ENCODE peak calls at places on chromosomes 16 and 17, in ten cellular contexts. One of them, this sample, is unnamed.

GRCh38 chr17:55774834-55775233 is 24.0 kb downstream of the PCTP start:
- DNase-seq in GOT3: no peak
- DNase-seq in astrocyte of the spinal cord: no peak
- DNase-seq in AG10803: no peak
- DNase-seq in NCI-H69: peak; percentile 97
- DNase-seq in HEK293T: no peak
- DNase-seq in activated CD8-positive, alpha-beta T cell treated with anti-CD3 and anti-CD28 coated beads, Interleukin-2, amount 10 ng/mL, durations not matched to agents 7 days and 5 days: no peak
- DNase-seq in mucosa of gallbladder: no peak
- DNase-seq in activated naive CD8-positive, alpha-beta T cell treated with anti-CD3 and anti-CD28 coated beads for 36 hours: no peak
- DNase-seq in EH: no peak
- DNase-seq in this sample: no peak

GRCh38 chr16:53219795-53220194 is 165.0 kb downstream of the CHD9 start:
- DNase-seq in EH: peak; percentile 67
- DNase-seq in activated naive CD8-positive, alpha-beta T cell treated with anti-CD3 and anti-CD28 coated beads for 36 hours: no peak
- DNase-seq in mucosa of gallbladder: no peak
- DNase-seq in activated CD8-positive, alpha-beta T cell treated with anti-CD3 and anti-CD28 coated beads, Interleukin-2, amount 10 ng/mL, durations not matched to agents 7 days and 5 days: no peak
- DNase-seq in GOT3: no peak
- DNase-seq in NCI-H69: no peak
- DNase-seq in astrocyte of the spinal cord: peak; percentile 37
- DNase-seq in AG10803: no peak
- DNase-seq in HEK293T: no peak
- DNase-seq in this sample: peak; percentile 7

GRCh38 chr16:72434159-72434558 is 262.2 kb upstream of the PMFBP1 start:
- DNase-seq in astrocyte of the spinal cord: peak; percentile 54
- DNase-seq in activated CD8-positive, alpha-beta T cell treated with anti-CD3 and anti-CD28 coated beads, Interleukin-2, amount 10 ng/mL, durations not matched to agents 7 days and 5 days: no peak
- DNase-seq in AG10803: peak; percentile 39
- DNase-seq in mucosa of gallbladder: no peak
- DNase-seq in NCI-H69: no peak
- DNase-seq in HEK293T: no peak
- DNase-seq in activated naive CD8-positive, alpha-beta T cell treated with anti-CD3 and anti-CD28 coated beads for 36 hours: no peak
- DNase-seq in EH: peak; percentile 36
- DNase-seq in GOT3: no peak
- DNase-seq in this sample: peak; percentile 4

GRCh38 chr17:34683390-34683789 is 104.0 kb downstream of the TMEM132E start:
- DNase-seq in NCI-H69: peak; percentile 29
- DNase-seq in activated naive CD8-positive, alpha-beta T cell treated with anti-CD3 and anti-CD28 coated beads for 36 hours: no peak
- DNase-seq in AG10803: no peak
- DNase-seq in activated CD8-positive, alpha-beta T cell treated with anti-CD3 and anti-CD28 coated beads, Interleukin-2, amount 10 ng/mL, durations not matched to agents 7 days and 5 days: no peak
- DNase-seq in HEK293T: no peak
- DNase-seq in EH: no peak
- DNase-seq in mucosa of gallbladder: no peak
- DNase-seq in astrocyte of the spinal cord: no peak
- DNase-seq in GOT3: no peak
- DNase-seq in this sample: no peak

GRCh38 chr16:88438084-88438870 is 14.8 kb upstream of the ZFPM1 start:
- DNase-seq in GOT3: no peak
- DNase-seq in activated naive CD8-positive, alpha-beta T cell treated with anti-CD3 and anti-CD28 coated beads for 36 hours: no peak
- DNase-seq in AG10803: no peak
- DNase-seq in astrocyte of the spinal cord: no peak
- DNase-seq in EH: no peak
- DNase-seq in NCI-H69: no peak
- DNase-seq in mucosa of gallbladder: no peak
- DNase-seq in activated CD8-positive, alpha-beta T cell treated with anti-CD3 and anti-CD28 coated beads, Interleukin-2, amount 10 ng/mL, durations not matched to agents 7 days and 5 days: no peak
- DNase-seq in HEK293T: no peak
- DNase-seq in this sample: no peak

GRCh38 chr17:62778990-62779681 is 29.0 kb downstream of the MARCHF10 start:
- DNase-seq in GOT3: no peak
- DNase-seq in HEK293T: no peak
- DNase-seq in activated CD8-positive, alpha-beta T cell treated with anti-CD3 and anti-CD28 coated beads, Interleukin-2, amount 10 ng/mL, durations not matched to agents 7 days and 5 days: no peak
- DNase-seq in astrocyte of the spinal cord: peak; percentile 96
- DNase-seq in NCI-H69: peak; percentile 95
- DNase-seq in EH: peak; percentile 96
- DNase-seq in AG10803: peak; percentile 96
- DNase-seq in mucosa of gallbladder: peak; percentile 69
- DNase-seq in activated naive CD8-positive, alpha-beta T cell treated with anti-CD3 and anti-CD28 coated beads for 36 hours: no peak
- DNase-seq in this sample: peak; percentile 86

GRCh38 chr17:39739885-39740356 is 2.2 kb downstream of the GRB7 start:
- DNase-seq in activated CD8-positive, alpha-beta T cell treated with anti-CD3 and anti-CD28 coated beads, Interleukin-2, amount 10 ng/mL, durations not matched to agents 7 days and 5 days: no peak
- DNase-seq in NCI-H69: peak; percentile 52
- DNase-seq in activated naive CD8-positive, alpha-beta T cell treated with anti-CD3 and anti-CD28 coated beads for 36 hours: no peak
- DNase-seq in mucosa of gallbladder: no peak
- DNase-seq in EH: no peak
- DNase-seq in HEK293T: no peak
- DNase-seq in GOT3: no peak
- DNase-seq in AG10803: no peak
- DNase-seq in astrocyte of the spinal cord: no peak
- DNase-seq in this sample: no peak

GRCh38 chr16:64416232-64417010 is 705.4 kb downstream of the CDH11 start:
- DNase-seq in HEK293T: no peak
- DNase-seq in mucosa of gallbladder: no peak
- DNase-seq in astrocyte of the spinal cord: peak; percentile 85
- DNase-seq in activated naive CD8-positive, alpha-beta T cell treated with anti-CD3 and anti-CD28 coated beads for 36 hours: no peak
- DNase-seq in activated CD8-positive, alpha-beta T cell treated with anti-CD3 and anti-CD28 coated beads, Interleukin-2, amount 10 ng/mL, durations not matched to agents 7 days and 5 days: no peak
- DNase-seq in GOT3: no peak
- DNase-seq in AG10803: peak; percentile 91
- DNase-seq in EH: peak; percentile 77
- DNase-seq in NCI-H69: peak; percentile 34
- DNase-seq in this sample: no peak

GRCh38 chr16:23155445-23156049 is 6.3 kb upstream of the USP31 start:
- DNase-seq in HEK293T: peak; percentile 36
- DNase-seq in mucosa of gallbladder: no peak
- DNase-seq in NCI-H69: peak; percentile 35
- DNase-seq in activated naive CD8-positive, alpha-beta T cell treated with anti-CD3 and anti-CD28 coated beads for 36 hours: no peak
- DNase-seq in activated CD8-positive, alpha-beta T cell treated with anti-CD3 and anti-CD28 coated beads, Interleukin-2, amount 10 ng/mL, durations not matched to agents 7 days and 5 days: peak; percentile 12
- DNase-seq in astrocyte of the spinal cord: no peak
- DNase-seq in EH: peak; percentile 14
- DNase-seq in GOT3: no peak
- DNase-seq in AG10803: peak; percentile 10
- DNase-seq in this sample: no peak

GRCh38 chr16:20960899-20961298 is 60.3 kb downstream of the LYRM1 start:
- DNase-seq in NCI-H69: no peak
- DNase-seq in activated CD8-positive, alpha-beta T cell treated with anti-CD3 and anti-CD28 coated beads, Interleukin-2, amount 10 ng/mL, durations not matched to agents 7 days and 5 days: no peak
- DNase-seq in AG10803: no peak
- DNase-seq in mucosa of gallbladder: no peak
- DNase-seq in EH: no peak
- DNase-seq in astrocyte of the spinal cord: no peak
- DNase-seq in GOT3: no peak
- DNase-seq in activated naive CD8-positive, alpha-beta T cell treated with anti-CD3 and anti-CD28 coated beads for 36 hours: no peak
- DNase-seq in HEK293T: no peak
- DNase-seq in this sample: no peak

GRCh38 chr17:7589204-7589868 is 558 bp downstream of the SOX15 start:
- DNase-seq in astrocyte of the spinal cord: peak; percentile 84
- DNase-seq in mucosa of gallbladder: peak; percentile 84
- DNase-seq in GOT3: peak; percentile 40
- DNase-seq in activated CD8-positive, alpha-beta T cell treated with anti-CD3 and anti-CD28 coated beads, Interleukin-2, amount 10 ng/mL, durations not matched to agents 7 days and 5 days: peak; percentile 74
- DNase-seq in activated naive CD8-positive, alpha-beta T cell treated with anti-CD3 and anti-CD28 coated beads for 36 hours: peak; percentile 70
- DNase-seq in EH: peak; percentile 86
- DNase-seq in NCI-H69: no peak
- DNase-seq in AG10803: peak; percentile 83
- DNase-seq in HEK293T: no peak
- DNase-seq in this sample: no peak

GRCh38 chr17:50596191-50597037 is 35.9 kb downstream of the CACNA1G start:
- DNase-seq in AG10803: no peak
- DNase-seq in HEK293T: no peak
- DNase-seq in GOT3: no peak
- DNase-seq in activated naive CD8-positive, alpha-beta T cell treated with anti-CD3 and anti-CD28 coated beads for 36 hours: no peak
- DNase-seq in astrocyte of the spinal cord: no peak
- DNase-seq in NCI-H69: peak; percentile 26
- DNase-seq in EH: no peak
- DNase-seq in mucosa of gallbladder: no peak
- DNase-seq in activated CD8-positive, alpha-beta T cell treated with anti-CD3 and anti-CD28 coated beads, Interleukin-2, amount 10 ng/mL, durations not matched to agents 7 days and 5 days: no peak
- DNase-seq in this sample: no peak

GRCh38 chr17:42252528-42253172 is 23.5 kb downstream of the STAT5B start:
- DNase-seq in NCI-H69: peak; percentile 46
- DNase-seq in activated naive CD8-positive, alpha-beta T cell treated with anti-CD3 and anti-CD28 coated beads for 36 hours: no peak
- DNase-seq in AG10803: peak; percentile 19
- DNase-seq in activated CD8-positive, alpha-beta T cell treated with anti-CD3 and anti-CD28 coated beads, Interleukin-2, amount 10 ng/mL, durations not matched to agents 7 days and 5 days: no peak
- DNase-seq in HEK293T: no peak
- DNase-seq in EH: peak; percentile 74
- DNase-seq in GOT3: no peak
- DNase-seq in astrocyte of the spinal cord: no peak
- DNase-seq in mucosa of gallbladder: no peak
- DNase-seq in this sample: no peak

GRCh38 chr16:9798474-9798873 is 383.8 kb downstream of the GRIN2A start:
- DNase-seq in HEK293T: no peak
- DNase-seq in NCI-H69: no peak
- DNase-seq in activated CD8-positive, alpha-beta T cell treated with anti-CD3 and anti-CD28 coated beads, Interleukin-2, amount 10 ng/mL, durations not matched to agents 7 days and 5 days: no peak
- DNase-seq in astrocyte of the spinal cord: no peak
- DNase-seq in GOT3: no peak
- DNase-seq in EH: no peak
- DNase-seq in mucosa of gallbladder: no peak
- DNase-seq in AG10803: no peak
- DNase-seq in activated naive CD8-positive, alpha-beta T cell treated with anti-CD3 and anti-CD28 coated beads for 36 hours: no peak
- DNase-seq in this sample: no peak

GRCh38 chr16:11552445-11552844 is 34.3 kb downstream of the LITAF start:
- DNase-seq in NCI-H69: peak; percentile 23
- DNase-seq in AG10803: no peak
- DNase-seq in HEK293T: no peak
- DNase-seq in activated naive CD8-positive, alpha-beta T cell treated with anti-CD3 and anti-CD28 coated beads for 36 hours: no peak
- DNase-seq in activated CD8-positive, alpha-beta T cell treated with anti-CD3 and anti-CD28 coated beads, Interleukin-2, amount 10 ng/mL, durations not matched to agents 7 days and 5 days: no peak
- DNase-seq in GOT3: no peak
- DNase-seq in astrocyte of the spinal cord: no peak
- DNase-seq in EH: no peak
- DNase-seq in mucosa of gallbladder: no peak
- DNase-seq in this sample: no peak

GRCh38 chr17:8140058-8140412 is 12.2 kb downstream of the PER1 start:
- DNase-seq in activated CD8-positive, alpha-beta T cell treated with anti-CD3 and anti-CD28 coated beads, Interleukin-2, amount 10 ng/mL, durations not matched to agents 7 days and 5 days: no peak
- DNase-seq in astrocyte of the spinal cord: no peak
- DNase-seq in GOT3: no peak
- DNase-seq in EH: no peak
- DNase-seq in NCI-H69: no peak
- DNase-seq in mucosa of gallbladder: peak; percentile 16
- DNase-seq in HEK293T: no peak
- DNase-seq in activated naive CD8-positive, alpha-beta T cell treated with anti-CD3 and anti-CD28 coated beads for 36 hours: no peak
- DNase-seq in AG10803: no peak
- DNase-seq in this sample: no peak

GRCh38 chr16:46922239-46922638 is 38.1 kb downstream of the GPT2 start:
- DNase-seq in activated naive CD8-positive, alpha-beta T cell treated with anti-CD3 and anti-CD28 coated beads for 36 hours: no peak
- DNase-seq in HEK293T: no peak
- DNase-seq in GOT3: no peak
- DNase-seq in AG10803: no peak
- DNase-seq in EH: no peak
- DNase-seq in NCI-H69: no peak
- DNase-seq in mucosa of gallbladder: no peak
- DNase-seq in activated CD8-positive, alpha-beta T cell treated with anti-CD3 and anti-CD28 coated beads, Interleukin-2, amount 10 ng/mL, durations not matched to agents 7 days and 5 days: no peak
- DNase-seq in astrocyte of the spinal cord: no peak
- DNase-seq in this sample: no peak

GRCh38 chr17:38921756-38922411 is 3.5 kb upstream of the LASP1NB start:
- DNase-seq in activated naive CD8-positive, alpha-beta T cell treated with anti-CD3 and anti-CD28 coated beads for 36 hours: no peak
- DNase-seq in EH: peak; percentile 50
- DNase-seq in NCI-H69: no peak
- DNase-seq in AG10803: no peak
- DNase-seq in mucosa of gallbladder: no peak
- DNase-seq in GOT3: no peak
- DNase-seq in HEK293T: no peak
- DNase-seq in activated CD8-positive, alpha-beta T cell treated with anti-CD3 and anti-CD28 coated beads, Interleukin-2, amount 10 ng/mL, durations not matched to agents 7 days and 5 days: peak; percentile 21
- DNase-seq in astrocyte of the spinal cord: no peak
- DNase-seq in this sample: no peak

GRCh38 chr17:74453665-74454196 is 12.7 kb upstream of the CD300A start:
- DNase-seq in activated naive CD8-positive, alpha-beta T cell treated with anti-CD3 and anti-CD28 coated beads for 36 hours: no peak
- DNase-seq in astrocyte of the spinal cord: peak; percentile 54
- DNase-seq in EH: no peak
- DNase-seq in AG10803: no peak
- DNase-seq in activated CD8-positive, alpha-beta T cell treated with anti-CD3 and anti-CD28 coated beads, Interleukin-2, amount 10 ng/mL, durations not matched to agents 7 days and 5 days: no peak
- DNase-seq in mucosa of gallbladder: no peak
- DNase-seq in GOT3: peak; percentile 38
- DNase-seq in NCI-H69: no peak
- DNase-seq in HEK293T: peak; percentile 95
- DNase-seq in this sample: no peak